ENCODE peak calls at places on chromosome 21, in nine cellular contexts. Z is AG08395; E is BJ; U is progenitor cell of endocrine pancreas; L is tibial artery; O is stimulated activated CD8-positive, alpha-beta memory T cell treated with anti-CD3 and anti-CD28 coated beads, Interleukin-15, amount 100 ng/mL, for 24 hours; Y is amniotic stem cell; J is T-helper 9 cell; F is AG09309. G is an unnamed sample.

GRCh38 chr21:38938343-38938742 is 132.6 kb downstream of the ETS2 start:
- DNase-seq in Y (no peak), Z (peak; percentile 48), L (no peak), O (no peak), J (no peak), E (no peak), U (no peak), F (no peak), G (peak; percentile 8)

GRCh38 chr21:28554660-28555475 is 437.8 kb downstream of the LTN1 start:
- DNase-seq in Y (no peak), F (no peak), E (no peak), O (no peak), L (no peak), J (no peak), U (no peak), Z (no peak), G (no peak)

GRCh38 chr21:34899760-34900159 is 149.3 kb downstream of the RUNX1 start:
- DNase-seq in E (no peak), Z (no peak), L (no peak), U (no peak), O (no peak), F (no peak), J (no peak), Y (no peak), G (no peak)

GRCh38 chr21:32359719-32360260 is 33.0 kb downstream of the URB1 start:
- DNase-seq in Z (peak; percentile 31), U (no peak), J (no peak), Y (no peak), E (no peak), F (no peak), O (no peak), L (no peak), G (no peak)

GRCh38 chr21:44865561-44866280 is 7.8 kb downstream of the PTTG1IP start:
- DNase-seq in L (no peak), O (no peak), Y (no peak), F (no peak), J (no peak), Z (no peak), U (no peak), E (no peak), G (no peak)

GRCh38 chr21:46622226-46622625 is 13.2 kb upstream of the PRMT2 start:
- DNase-seq in L (no peak), E (no peak), J (no peak), Z (no peak), Y (no peak), O (no peak), U (no peak), F (no peak), G (peak; percentile 26)

GRCh38 chr21:14070049-14070893 is 140.5 kb downstream of the LIPI start:
- DNase-seq in Z (no peak), J (no peak), F (no peak), O (no peak), L (peak; percentile 63), U (no peak), E (no peak), Y (no peak), G (no peak)

GRCh38 chr21:45539046-45539795 is 3.0 kb downstream of the SLC19A1 start:
- DNase-seq in J (no peak), Z (no peak), U (no peak), Y (no peak), O (no peak), F (no peak), L (peak; percentile 58), E (no peak), G (no peak)

GRCh38 chr21:35190201-35190701 is 141.1 kb upstream of the RUNX1 start:
- DNase-seq in L (no peak), J (no peak), U (no peak), E (no peak), Z (no peak), O (no peak), F (no peak), Y (no peak), G (no peak)

GRCh38 chr21:23977971-23978370 is 1629.3 kb downstream of the MRPL39 start:
- DNase-seq in Z (no peak), F (no peak), E (no peak), J (no peak), U (no peak), O (no peak), Y (no peak), L (no peak), G (no peak)

GRCh38 chr21:44566403-44566802 is 7.1 kb upstream of the KRTAP10-4 start:
- DNase-seq in Z (no peak), O (no peak), L (no peak), J (no peak), E (no peak), Y (no peak), F (no peak), U (no peak), G (no peak)

GRCh38 chr21:36847189-36847588 is 119.3 kb downstream of the HLCS start:
- DNase-seq in O (no peak), Y (no peak), Z (peak; percentile 90), L (no peak), F (peak; percentile 39), J (no peak), U (no peak), E (peak; percentile 33), G (no peak)

G was measured in endothelial cell.